ENCODE peak calls at places on chromosomes 12 and 14, in eight cellular contexts. H is Peyer's patch, R is suprapubic skin, I is GM12865, M is spleen, T is glutamatergic neuron, Z is heart right ventricle, L is WERI-Rb-1. W is an unnamed sample.

GRCh38 chr14:62126885-62127478 is 364.8 kb downstream of the SNAPC1 start:
- DNase-seq in H (no peak), R (no peak), I (peak), M (no peak), T (no peak), Z (no peak), L (peak), W (peak)

GRCh38 chr12:119696943-119697342 is 29.0 kb downstream of the PRKAB1 start:
- DNase-seq in H (no peak), R (no peak), I (no peak), M (no peak), T (no peak), Z (no peak), L (no peak), W (no peak)

GRCh38 chr14:68950111-68950510 is 29.0 kb downstream of the ACTN1 start:
- DNase-seq in H (no peak), R (no peak), I (no peak), M (no peak), T (no peak), Z (no peak), L (no peak), W (no peak)

GRCh38 chr12:47033797-47034555 is 45.4 kb upstream of the PCED1B start:
- DNase-seq in H (no peak), R (no peak), I (no peak), M (no peak), T (no peak), Z (no peak), L (no peak), W (no peak)

GRCh38 chr12:130944878-130945277 is 8.8 kb upstream of the ADGRD1 start:
- DNase-seq in H (no peak), R (no peak), I (no peak), M (no peak), T (no peak), Z (no peak), L (no peak), W (no peak)

GRCh38 chr12:3342051-3342450 is 149.0 kb upstream of the PRMT8 start:
- DNase-seq in H (no peak), R (no peak), I (peak), M (peak), T (peak), Z (peak), L (peak), W (peak)

GRCh38 chr12:122392411-122392810 is 30.1 kb downstream of the CLIP1 start:
- DNase-seq in H (no peak), R (no peak), I (no peak), M (no peak), T (no peak), Z (no peak), L (no peak), W (no peak)

GRCh38 chr14:32426028-32426427 is 96.9 kb downstream of the AKAP6 start:
- DNase-seq in H (no peak), R (no peak), I (no peak), M (no peak), T (no peak), Z (no peak), L (no peak), W (no peak)

GRCh38 chr12:121253638-121254335 is 42.7 kb downstream of the CAMKK2 start:
- DNase-seq in H (no peak), R (no peak), I (no peak), M (no peak), T (no peak), Z (no peak), L (no peak), W (no peak)

GRCh38 chr14:60153996-60154395 is 11.2 kb downstream of the DHRS7 start:
- DNase-seq in H (no peak), R (no peak), I (no peak), M (no peak), T (no peak), Z (no peak), L (no peak), W (no peak)

GRCh38 chr14:61280092-61280525 is 1.0 kb downstream of the TMEM30B start:
- DNase-seq in H (peak), R (no peak), I (no peak), M (no peak), T (no peak), Z (no peak), L (no peak), W (no peak)

GRCh38 chr14:92417759-92418158 is 94.8 kb downstream of the SLC24A4 start:
- DNase-seq in H (no peak), R (no peak), I (no peak), M (no peak), T (no peak), Z (no peak), L (no peak), W (no peak)
- TF ChIP-seq CTCF in H (no peak), R (no peak), I (no peak), M (no peak), T (no peak), Z (no peak), L (no peak), W (no peak)

DNA sequence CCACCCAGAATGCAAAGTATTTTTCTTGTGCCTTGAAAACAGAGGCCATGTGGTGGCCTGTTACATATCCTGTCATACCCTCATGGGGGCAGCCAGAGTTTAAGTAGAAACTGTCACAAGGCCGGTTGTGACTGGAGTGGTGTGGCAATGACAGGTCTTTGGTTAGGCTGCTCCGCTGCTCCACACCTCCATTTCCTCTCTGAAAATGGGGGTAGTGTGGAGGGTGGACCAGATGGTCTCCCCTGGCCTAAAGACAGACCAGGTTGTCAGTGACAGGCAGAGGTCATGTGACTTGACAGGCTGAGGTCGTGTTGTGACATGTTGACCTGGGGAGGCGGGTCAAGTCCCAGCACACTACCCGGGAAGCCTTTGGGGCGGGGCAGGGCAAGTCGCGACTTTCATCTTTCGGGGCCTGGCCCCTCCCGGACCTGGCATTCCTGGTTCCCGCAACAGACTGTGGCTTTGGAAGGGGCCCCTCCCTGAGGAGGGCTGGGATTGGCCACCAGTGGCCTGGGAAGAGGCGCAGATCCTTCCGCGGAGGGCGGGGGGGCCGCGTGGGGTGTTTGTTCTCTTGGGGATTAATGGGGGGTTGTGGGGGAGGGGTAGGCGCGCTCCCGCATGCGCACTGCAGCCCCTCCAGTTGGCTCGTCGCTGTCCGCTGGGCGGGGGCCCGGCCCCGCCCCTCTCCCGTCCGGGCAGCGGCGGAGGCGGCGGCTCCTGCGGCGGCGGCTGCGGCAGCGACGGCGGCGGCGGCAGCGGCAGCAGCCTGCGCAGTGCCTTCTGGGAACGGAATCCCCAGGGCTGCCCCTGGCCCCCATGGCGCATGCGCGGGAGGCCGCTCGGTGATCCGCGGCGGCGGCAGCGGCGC is at the start of gene MBD6:
- DNase-seq in H (peak), R (peak), I (peak), M (peak), T (peak), Z (peak), L (peak), W (peak)
- TF ChIP-seq CTCF in H (no peak), R (no peak), I (no peak), M (peak), T (no peak), Z (no peak), L (no peak), W (no peak)

GRCh38 chr14:105931808-105932483 is 405.6 kb downstream of the TMEM121 start:
- DNase-seq in H (no peak), R (peak), I (peak), M (no peak), T (no peak), Z (no peak), L (no peak), W (peak)
- TF ChIP-seq CTCF in H (no peak), R (no peak), I (peak), M (no peak), T (no peak), Z (no peak), L (peak), W (no peak)

DNA sequence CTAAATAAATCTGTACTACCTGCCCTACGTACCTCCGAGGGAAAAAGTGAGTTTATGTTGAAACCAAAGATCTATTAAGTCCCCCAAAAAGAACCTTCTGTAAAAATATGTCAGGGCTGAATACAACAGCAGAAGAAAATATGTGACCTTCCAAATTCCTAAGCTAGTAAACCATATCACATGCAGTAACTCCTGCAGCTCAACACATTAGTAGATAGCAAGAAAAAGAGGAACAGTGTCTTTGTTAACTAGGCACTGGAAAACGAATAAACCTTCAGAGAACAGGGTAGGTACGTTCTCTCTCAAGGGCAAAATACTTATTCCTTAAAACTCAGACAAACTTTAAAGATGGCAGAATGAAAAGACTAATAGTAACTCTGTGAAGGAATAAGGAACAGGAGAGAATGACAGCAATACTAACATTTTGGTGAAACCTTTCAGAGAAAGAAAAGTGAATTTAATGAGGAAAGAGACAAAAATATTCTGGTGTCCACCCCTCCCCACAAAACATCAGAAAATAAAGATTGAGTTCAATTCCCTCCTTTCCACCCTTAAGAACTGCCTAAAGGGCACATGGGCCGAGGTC is 18.0 kb downstream of the CBX5 start:
- DNase-seq in H (no peak), R (no peak), I (no peak), M (no peak), T (no peak), Z (no peak), L (no peak), W (no peak)
- TF ChIP-seq CTCF in H (no peak), R (no peak), I (no peak), M (no peak), T (no peak), Z (no peak), L (no peak), W (no peak)

GRCh38 chr14:23360496-23360895 is 4.5 kb downstream of the EFS start:
- DNase-seq in H (no peak), R (peak), I (no peak), M (peak), T (no peak), Z (no peak), L (peak), W (no peak)
- TF ChIP-seq CTCF in H (no peak), R (no peak), I (no peak), M (no peak), T (no peak), Z (no peak), L (peak), W (no peak)

GRCh38 chr14:58128416-58128815 is 23.6 kb downstream of the ARMH4 start:
- DNase-seq in H (no peak), R (no peak), I (no peak), M (no peak), T (no peak), Z (no peak), L (no peak), W (no peak)

GRCh38 chr14:58130121-58130782 is 21.8 kb downstream of the ARMH4 start:
- DNase-seq in H (no peak), R (no peak), I (no peak), M (no peak), T (no peak), Z (no peak), L (no peak), W (no peak)

GRCh38 chr14:58131386-58131785 is 20.6 kb downstream of the ARMH4 start:
- DNase-seq in H (no peak), R (no peak), I (no peak), M (no peak), T (no peak), Z (no peak), L (peak), W (no peak)

GRCh38 chr14:58133739-58134138 is 18.3 kb downstream of the ARMH4 start:
- DNase-seq in H (no peak), R (no peak), I (no peak), M (no peak), T (no peak), Z (no peak), L (no peak), W (no peak)

DNA sequence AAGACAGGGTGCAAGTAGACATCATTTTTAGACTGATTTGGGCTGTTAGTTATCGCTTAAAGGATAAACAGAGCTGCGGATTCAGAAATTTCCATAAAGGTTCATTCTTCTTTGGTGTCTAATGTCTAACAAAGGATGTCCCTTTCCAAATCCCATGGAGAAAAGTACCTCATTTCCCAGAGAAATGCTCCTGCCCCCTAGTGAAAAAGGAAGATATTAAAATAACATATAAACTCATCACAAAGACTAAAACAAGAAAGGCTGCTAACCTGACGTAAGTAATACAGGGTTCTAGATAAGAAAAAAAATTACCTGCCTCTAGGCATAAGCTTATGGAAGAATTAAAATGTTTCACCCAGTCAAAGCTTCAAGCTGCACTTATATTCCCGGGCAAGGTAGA is 22.8 kb downstream of the ARMH4 start:
- DNase-seq in H (no peak), R (no peak), I (no peak), M (no peak), T (no peak), Z (no peak), L (no peak), W (no peak)
- TF ChIP-seq CTCF in H (no peak), R (no peak), I (no peak), M (no peak), T (no peak), Z (no peak), L (no peak), W (no peak)

GRCh38 chr12:29212682-29213397 is 63.8 kb downstream of the FAR2 start:
- DNase-seq in H (no peak), R (no peak), I (no peak), M (no peak), T (no peak), Z (no peak), L (no peak), W (no peak)

GRCh38 chr12:29208935-29209701 is 60.0 kb downstream of the FAR2 start:
- DNase-seq in H (no peak), R (no peak), I (no peak), M (no peak), T (no peak), Z (no peak), L (no peak), W (no peak)

GRCh38 chr12:29208060-29208459 is 59.0 kb downstream of the FAR2 start:
- DNase-seq in H (no peak), R (no peak), I (peak), M (no peak), T (no peak), Z (no peak), L (no peak), W (no peak)

DNA sequence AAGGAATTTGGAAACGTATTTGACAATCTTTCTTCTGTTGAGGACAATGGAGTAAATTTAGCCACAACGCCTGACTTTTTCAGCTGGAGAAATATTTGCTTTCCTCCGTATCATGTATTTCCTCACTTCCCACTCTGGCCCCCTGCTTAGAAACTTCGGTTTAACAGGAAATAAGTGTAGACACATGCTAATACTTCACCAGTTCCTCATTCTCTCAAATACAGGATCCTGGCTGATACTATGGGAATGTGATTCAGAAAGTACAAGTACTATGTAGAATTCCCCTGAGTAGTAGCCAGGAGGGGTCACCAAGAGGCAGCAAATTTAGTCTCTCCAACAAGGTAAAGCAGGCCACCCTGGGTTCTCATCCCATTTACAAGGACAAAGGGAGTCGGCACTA is 58.0 kb downstream of the FAR2 start:
- DNase-seq in H (no peak), R (no peak), I (no peak), M (no peak), T (no peak), Z (no peak), L (no peak), W (no peak)
- TF ChIP-seq CTCF in H (no peak), R (no peak), I (no peak), M (no peak), T (no peak), Z (peak), L (no peak), W (no peak)

GRCh38 chr14:66482873-66483272 is 3.3 kb upstream of the CCDC196 start:
- DNase-seq in H (no peak), R (no peak), I (no peak), M (no peak), T (no peak), Z (no peak), L (no peak), W (no peak)
- TF ChIP-seq CTCF in H (no peak), R (no peak), I (no peak), M (no peak), T (no peak), Z (no peak), L (no peak), W (no peak)

W was measured in GM13976.